ENCODE peak calls at places on chromosomes 1 and 21, in nine cellular contexts. One of them, this sample, is unnamed.

GRCh38 chr21:36241717-36242116 is 78.3 kb upstream of the MORC3 start:
- DNase-seq in A549: no peak
- DNase-seq in adrenal gland: no peak
- DNase-seq in MM.1S: peak
- DNase-seq in PC-3: no peak
- DNase-seq in SJSA1: no peak
- DNase-seq in lower lobe of right lung: no peak
- DNase-seq in aorta: no peak
- DNase-seq in IMR-90: no peak
- DNase-seq in this sample: no peak

GRCh38 chr1:244674446-244674845 is 21.5 kb downstream of the DESI2 start:
- DNase-seq in aorta: no peak
- DNase-seq in A549: no peak
- DNase-seq in IMR-90: peak
- DNase-seq in MM.1S: no peak
- DNase-seq in SJSA1: no peak
- DNase-seq in adrenal gland: no peak
- DNase-seq in lower lobe of right lung: no peak
- DNase-seq in PC-3: peak
- DNase-seq in this sample: no peak

GRCh38 chr1:147504801-147505303 is 36.4 kb upstream of the BCL9 start:
- DNase-seq in A549: no peak
- DNase-seq in PC-3: peak
- DNase-seq in MM.1S: no peak
- DNase-seq in lower lobe of right lung: no peak
- DNase-seq in adrenal gland: no peak
- DNase-seq in SJSA1: no peak
- DNase-seq in IMR-90: peak
- DNase-seq in aorta: no peak
- DNase-seq in this sample: peak

GRCh38 chr1:147515046-147515869 is 26.0 kb upstream of the BCL9 start:
- DNase-seq in PC-3: peak
- DNase-seq in adrenal gland: no peak
- DNase-seq in SJSA1: no peak
- DNase-seq in IMR-90: peak
- DNase-seq in lower lobe of right lung: no peak
- DNase-seq in A549: peak
- DNase-seq in aorta: no peak
- DNase-seq in MM.1S: peak
- DNase-seq in this sample: no peak

GRCh38 chr1:200479816-200480215 is 70.0 kb upstream of the ZNF281 start:
- DNase-seq in MM.1S: no peak
- DNase-seq in PC-3: no peak
- DNase-seq in lower lobe of right lung: no peak
- DNase-seq in IMR-90: no peak
- DNase-seq in A549: no peak
- DNase-seq in SJSA1: no peak
- DNase-seq in aorta: no peak
- DNase-seq in adrenal gland: no peak
- DNase-seq in this sample: no peak

GRCh38 chr21:37877171-37877570 is 39.1 kb downstream of the KCNJ6 start:
- DNase-seq in IMR-90: peak
- DNase-seq in MM.1S: no peak
- DNase-seq in adrenal gland: no peak
- DNase-seq in SJSA1: peak
- DNase-seq in PC-3: peak
- DNase-seq in A549: no peak
- DNase-seq in aorta: no peak
- DNase-seq in lower lobe of right lung: no peak
- DNase-seq in this sample: no peak

GRCh38 chr1:228974296-228974695 is 239.0 kb downstream of the RHOU start:
- DNase-seq in IMR-90: no peak
- DNase-seq in PC-3: no peak
- DNase-seq in aorta: no peak
- DNase-seq in MM.1S: no peak
- DNase-seq in adrenal gland: no peak
- DNase-seq in SJSA1: no peak
- DNase-seq in A549: no peak
- DNase-seq in lower lobe of right lung: no peak
- DNase-seq in this sample: no peak

GRCh38 chr1:20964540-20965484 is 177.7 kb upstream of the HP1BP3 start:
- DNase-seq in lower lobe of right lung: no peak
- DNase-seq in aorta: no peak
- DNase-seq in adrenal gland: no peak
- DNase-seq in MM.1S: peak
- DNase-seq in IMR-90: no peak
- DNase-seq in SJSA1: no peak
- DNase-seq in A549: no peak
- DNase-seq in PC-3: peak
- DNase-seq in this sample: no peak

GRCh38 chr1:94258873-94259331 is 21.5 kb upstream of the ARHGAP29 start:
- DNase-seq in PC-3: peak
- DNase-seq in lower lobe of right lung: no peak
- DNase-seq in aorta: peak
- DNase-seq in IMR-90: peak
- DNase-seq in adrenal gland: peak
- DNase-seq in A549: peak
- DNase-seq in MM.1S: no peak
- DNase-seq in SJSA1: peak
- DNase-seq in this sample: peak

GRCh38 chr1:232667094-232667780 is 37.3 kb upstream of the SIPA1L2 start:
- DNase-seq in adrenal gland: no peak
- DNase-seq in PC-3: no peak
- DNase-seq in A549: no peak
- DNase-seq in MM.1S: peak
- DNase-seq in IMR-90: no peak
- DNase-seq in lower lobe of right lung: no peak
- DNase-seq in aorta: no peak
- DNase-seq in SJSA1: no peak
- DNase-seq in this sample: no peak

GRCh38 chr1:155184835-155185782 is 11.5 kb downstream of the TRIM46 start:
- DNase-seq in MM.1S: peak
- DNase-seq in IMR-90: no peak
- DNase-seq in PC-3: no peak
- DNase-seq in adrenal gland: no peak
- DNase-seq in SJSA1: no peak
- DNase-seq in lower lobe of right lung: peak
- DNase-seq in A549: no peak
- DNase-seq in aorta: peak
- DNase-seq in this sample: peak

GRCh38 chr1:106619080-106619826 is 437.2 kb upstream of the PRMT6 start:
- DNase-seq in PC-3: no peak
- DNase-seq in aorta: no peak
- DNase-seq in MM.1S: no peak
- DNase-seq in lower lobe of right lung: peak
- DNase-seq in IMR-90: no peak
- DNase-seq in SJSA1: no peak
- DNase-seq in A549: no peak
- DNase-seq in adrenal gland: no peak
- DNase-seq in this sample: no peak

GRCh38 chr1:47651311-47652089 is 213.7 kb downstream of the FOXD2 start:
- DNase-seq in lower lobe of right lung: no peak
- DNase-seq in PC-3: no peak
- DNase-seq in MM.1S: no peak
- DNase-seq in adrenal gland: no peak
- DNase-seq in A549: no peak
- DNase-seq in IMR-90: no peak
- DNase-seq in aorta: no peak
- DNase-seq in SJSA1: no peak
- DNase-seq in this sample: no peak

GRCh38 chr1:27872802-27873665 is 690 bp downstream of the THEMIS2 start:
- DNase-seq in IMR-90: peak
- DNase-seq in A549: no peak
- DNase-seq in PC-3: no peak
- DNase-seq in aorta: no peak
- DNase-seq in adrenal gland: no peak
- DNase-seq in SJSA1: no peak
- DNase-seq in MM.1S: no peak
- DNase-seq in lower lobe of right lung: no peak
- DNase-seq in this sample: no peak

GRCh38 chr1:66247415-66248208 is 286.3 kb upstream of the SGIP1 start:
- DNase-seq in aorta: no peak
- DNase-seq in IMR-90: no peak
- DNase-seq in adrenal gland: no peak
- DNase-seq in A549: no peak
- DNase-seq in MM.1S: peak
- DNase-seq in PC-3: no peak
- DNase-seq in lower lobe of right lung: no peak
- DNase-seq in SJSA1: no peak
- DNase-seq in this sample: no peak

GRCh38 chr21:27695246-27695645 is 728.4 kb upstream of the ADAMTS5 start:
- DNase-seq in lower lobe of right lung: no peak
- DNase-seq in adrenal gland: no peak
- DNase-seq in A549: no peak
- DNase-seq in IMR-90: no peak
- DNase-seq in MM.1S: no peak
- DNase-seq in PC-3: no peak
- DNase-seq in SJSA1: no peak
- DNase-seq in aorta: no peak
- DNase-seq in this sample: no peak

GRCh38 chr1:23657659-23658275 is 33.8 kb upstream of the RPL11 start:
- DNase-seq in PC-3: peak
- DNase-seq in SJSA1: peak
- DNase-seq in lower lobe of right lung: peak
- DNase-seq in IMR-90: peak
- DNase-seq in A549: peak
- DNase-seq in aorta: peak
- DNase-seq in MM.1S: peak
- DNase-seq in adrenal gland: peak
- DNase-seq in this sample: peak

GRCh38 chr1:143720087-143721023 is 251.4 kb downstream of the FAM72C start:
- DNase-seq in IMR-90: peak
- DNase-seq in lower lobe of right lung: peak
- DNase-seq in adrenal gland: peak
- DNase-seq in PC-3: no peak
- DNase-seq in A549: peak
- DNase-seq in MM.1S: peak
- DNase-seq in SJSA1: no peak
- DNase-seq in aorta: no peak
- DNase-seq in this sample: no peak

GRCh38 chr21:42652527-42653491 is 612 bp upstream of the PDE9A start:
- DNase-seq in adrenal gland: peak
- DNase-seq in MM.1S: no peak
- DNase-seq in SJSA1: peak
- DNase-seq in aorta: peak
- DNase-seq in PC-3: peak
- DNase-seq in A549: peak
- DNase-seq in lower lobe of right lung: peak
- DNase-seq in IMR-90: peak
- DNase-seq in this sample: peak
- H3K4me3 ChIP-seq in adrenal gland: peak
- H3K4me3 ChIP-seq in MM.1S: no peak
- H3K4me3 ChIP-seq in SJSA1: peak
- H3K4me3 ChIP-seq in aorta: no peak
- H3K4me3 ChIP-seq in PC-3: no peak
- H3K4me3 ChIP-seq in A549: peak
- H3K4me3 ChIP-seq in lower lobe of right lung: peak
- H3K4me3 ChIP-seq in IMR-90: peak
- H3K4me3 ChIP-seq in this sample: peak

GRCh38 chr21:33241846-33242245 is 12.1 kb downstream of the IFNAR2 start:
- DNase-seq in SJSA1: no peak
- DNase-seq in adrenal gland: no peak
- DNase-seq in A549: no peak
- DNase-seq in lower lobe of right lung: no peak
- DNase-seq in PC-3: no peak
- DNase-seq in MM.1S: no peak
- DNase-seq in aorta: no peak
- DNase-seq in IMR-90: no peak
- DNase-seq in this sample: no peak
- H3K27ac ChIP-seq in SJSA1: no peak
- H3K27ac ChIP-seq in adrenal gland: no peak
- H3K27ac ChIP-seq in A549: no peak
- H3K27ac ChIP-seq in lower lobe of right lung: no peak
- H3K27ac ChIP-seq in PC-3: no peak
- H3K27ac ChIP-seq in MM.1S: no peak
- H3K27ac ChIP-seq in aorta: no peak
- H3K27ac ChIP-seq in IMR-90: no peak
- H3K27ac ChIP-seq in this sample: no peak

GRCh38 chr1:39107891-39108290 is 81.7 kb downstream of the NDUFS5 start:
- DNase-seq in IMR-90: no peak
- DNase-seq in SJSA1: no peak
- DNase-seq in adrenal gland: no peak
- DNase-seq in A549: no peak
- DNase-seq in MM.1S: no peak
- DNase-seq in aorta: no peak
- DNase-seq in lower lobe of right lung: no peak
- DNase-seq in PC-3: no peak
- DNase-seq in this sample: no peak
- H3K4me3 ChIP-seq in IMR-90: peak
- H3K4me3 ChIP-seq in SJSA1: peak
- H3K4me3 ChIP-seq in adrenal gland: no peak
- H3K4me3 ChIP-seq in A549: peak
- H3K4me3 ChIP-seq in MM.1S: no peak
- H3K4me3 ChIP-seq in aorta: no peak
- H3K4me3 ChIP-seq in lower lobe of right lung: peak
- H3K4me3 ChIP-seq in PC-3: peak
- H3K4me3 ChIP-seq in this sample: peak

GRCh38 chr1:9558946-9559545 is 19.8 kb downstream of the SLC25A33 start:
- DNase-seq in PC-3: no peak
- DNase-seq in aorta: peak
- DNase-seq in IMR-90: no peak
- DNase-seq in lower lobe of right lung: no peak
- DNase-seq in A549: no peak
- DNase-seq in adrenal gland: no peak
- DNase-seq in SJSA1: no peak
- DNase-seq in MM.1S: no peak
- DNase-seq in this sample: no peak

GRCh38 chr1:9558271-9558945 is 19.1 kb downstream of the SLC25A33 start:
- DNase-seq in aorta: peak
- DNase-seq in PC-3: no peak
- DNase-seq in lower lobe of right lung: no peak
- DNase-seq in adrenal gland: no peak
- DNase-seq in IMR-90: no peak
- DNase-seq in MM.1S: no peak
- DNase-seq in SJSA1: no peak
- DNase-seq in A549: no peak
- DNase-seq in this sample: no peak

GRCh38 chr1:9557624-9558023 is 18.4 kb downstream of the SLC25A33 start:
- DNase-seq in adrenal gland: no peak
- DNase-seq in MM.1S: no peak
- DNase-seq in PC-3: no peak
- DNase-seq in aorta: peak
- DNase-seq in lower lobe of right lung: no peak
- DNase-seq in SJSA1: no peak
- DNase-seq in A549: no peak
- DNase-seq in IMR-90: no peak
- DNase-seq in this sample: no peak

GRCh38 chr1:9561429-9561828 is 22.2 kb downstream of the SLC25A33 start:
- DNase-seq in MM.1S: no peak
- DNase-seq in IMR-90: peak
- DNase-seq in PC-3: peak
- DNase-seq in aorta: no peak
- DNase-seq in A549: peak
- DNase-seq in SJSA1: peak
- DNase-seq in lower lobe of right lung: no peak
- DNase-seq in adrenal gland: peak
- DNase-seq in this sample: peak

DNA sequence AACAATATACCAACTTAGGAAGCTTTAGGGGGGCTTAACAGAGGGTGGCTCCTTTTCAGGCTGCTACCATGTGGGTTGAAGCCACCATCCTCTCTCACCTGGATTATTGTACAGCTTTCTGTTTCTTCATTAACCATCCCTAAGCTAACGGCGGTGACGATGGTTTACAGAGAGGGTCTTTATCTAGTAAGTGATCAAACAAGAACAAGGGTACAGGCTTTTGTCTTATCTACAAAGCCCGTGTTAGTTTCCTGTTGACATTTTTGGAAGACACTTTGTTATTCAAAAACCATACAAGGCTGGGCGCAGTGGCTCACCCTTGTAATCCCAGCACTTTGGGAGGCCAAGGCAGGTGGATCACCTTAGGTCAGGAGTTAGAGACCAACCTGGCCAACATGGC is 20.4 kb downstream of the SLC25A33 start:
- DNase-seq in IMR-90: no peak
- DNase-seq in adrenal gland: no peak
- DNase-seq in lower lobe of right lung: no peak
- DNase-seq in SJSA1: no peak
- DNase-seq in PC-3: no peak
- DNase-seq in aorta: peak
- DNase-seq in A549: no peak
- DNase-seq in MM.1S: no peak
- DNase-seq in this sample: no peak
- H3K27ac ChIP-seq in IMR-90: no peak
- H3K27ac ChIP-seq in adrenal gland: no peak
- H3K27ac ChIP-seq in lower lobe of right lung: no peak
- H3K27ac ChIP-seq in SJSA1: no peak
- H3K27ac ChIP-seq in PC-3: no peak
- H3K27ac ChIP-seq in aorta: no peak
- H3K27ac ChIP-seq in A549: no peak
- H3K27ac ChIP-seq in MM.1S: no peak
- H3K27ac ChIP-seq in this sample: no peak

This sample was measured in SJCRH30.